ENCODE peak calls at places on chromosomes 4 and X, in four cellular contexts. X, G, P and R are unnamed samples. For H3K27me3, the result is how much of the 10 kb centered on the place peaks cover.

GRCh38 chr4:1062419-1062818 is 50.9 kb downstream of the RNF212 start:
- DNase-seq in X (no peak), G (no peak), P (no peak), R (no peak)

GRCh38 chr4:86221076-86221475 is 138.8 kb downstream of the MAPK10 start:
- DNase-seq in X (no peak), G (no peak), P (no peak), R (no peak)

GRCh38 chr4:73589887-73590801 is 30.1 kb downstream of the RASSF6 start:
- DNase-seq in X (no peak), G (peak), P (no peak), R (no peak)

GRCh38 chr4:138910201-138910913 is 105.2 kb upstream of the NOCT start:
- DNase-seq in X (no peak), G (no peak), P (no peak), R (no peak)

GRCh38 chrX:153692611-153693156 is 5.0 kb downstream of the SLC6A8 start:
- DNase-seq in X (no peak), G (no peak), P (no peak), R (no peak)

GRCh38 chr4:15665738-15666365 is 10.7 kb upstream of the FBXL5 start:
- DNase-seq in X (no peak), G (peak), P (no peak), R (peak)

GRCh38 chrX:151970027-151970426 is 4.4 kb downstream of the GABRE start:
- DNase-seq in X (no peak), G (no peak), P (no peak), R (no peak)

GRCh38 chrX:150871341-150871811 is 27.1 kb downstream of the CD99L2 start:
- DNase-seq in X (peak), G (no peak), P (no peak), R (no peak)

GRCh38 chr4:35975617-35976355 is 268.5 kb downstream of the ARAP2 start:
- DNase-seq in X (no peak), G (no peak), P (no peak), R (no peak)

GRCh38 chrX:13506574-13506973 is 62.8 kb upstream of the EGFL6 start:
- DNase-seq in X (peak), G (peak), P (peak), R (peak)

GRCh38 chr4:157700898-157701694 is 471.7 kb downstream of the GASK1B start:
- DNase-seq in X (no peak), G (no peak), P (no peak), R (no peak)

GRCh38 chr4:54745031-54745770 is 87.4 kb downstream of the KIT start:
- DNase-seq in X (no peak), G (no peak), P (no peak), R (no peak)

GRCh38 chrX:86154586-86154985 is 6.3 kb downstream of the DACH2 start:
- DNase-seq in X (no peak), G (no peak), P (no peak), R (no peak)

GRCh38 chr4:74456056-74456744 is 11.3 kb downstream of the AREG start:
- DNase-seq in X (no peak), G (no peak), P (no peak), R (no peak)

GRCh38 chr4:100317032-100317864 is 127.0 kb upstream of the DDIT4L start:
- DNase-seq in X (no peak), G (no peak), P (no peak), R (no peak)

GRCh38 chr4:53321151-53321987 is 44.5 kb downstream of the SCFD2 start:
- DNase-seq in X (no peak), G (no peak), P (no peak), R (no peak)

GRCh38 chr4:87961993-87962791 is 13.3 kb upstream of the SPP1 start:
- DNase-seq in X (no peak), G (peak), P (no peak), R (no peak)

GRCh38 chr4:112916868-112917267 is 132.6 kb upstream of the ANK2 start:
- DNase-seq in X (no peak), G (no peak), P (no peak), R (no peak)

GRCh38 chrX:14702145-14702544 is 170.7 kb downstream of the FANCB start:
- DNase-seq in X (no peak), G (no peak), P (no peak), R (no peak)

GRCh38 chrX:479273-479981 is 92.7 kb upstream of the PPP2R3B start:
- DNase-seq in X (no peak), G (no peak), P (no peak), R (no peak)
- H3K27me3 ChIP-seq in X (under half), G (under half), P (under half), R (under half)

GRCh38 chr4:98657531-98658286 is 702 bp downstream of the TSPAN5 start:
- DNase-seq in X (peak), G (peak), P (peak), R (no peak)

GRCh38 chr4:98661356-98662054 is 3.1 kb upstream of the TSPAN5 start:
- DNase-seq in X (no peak), G (peak), P (no peak), R (no peak)

GRCh38 chr4:98659741-98660507 is 1.5 kb upstream of the TSPAN5 start:
- DNase-seq in X (no peak), G (peak), P (no peak), R (no peak)

GRCh38 chr4:98658287-98659105 is at the start of gene TSPAN5:
- DNase-seq in X (peak), G (peak), P (peak), R (peak)

DNA sequence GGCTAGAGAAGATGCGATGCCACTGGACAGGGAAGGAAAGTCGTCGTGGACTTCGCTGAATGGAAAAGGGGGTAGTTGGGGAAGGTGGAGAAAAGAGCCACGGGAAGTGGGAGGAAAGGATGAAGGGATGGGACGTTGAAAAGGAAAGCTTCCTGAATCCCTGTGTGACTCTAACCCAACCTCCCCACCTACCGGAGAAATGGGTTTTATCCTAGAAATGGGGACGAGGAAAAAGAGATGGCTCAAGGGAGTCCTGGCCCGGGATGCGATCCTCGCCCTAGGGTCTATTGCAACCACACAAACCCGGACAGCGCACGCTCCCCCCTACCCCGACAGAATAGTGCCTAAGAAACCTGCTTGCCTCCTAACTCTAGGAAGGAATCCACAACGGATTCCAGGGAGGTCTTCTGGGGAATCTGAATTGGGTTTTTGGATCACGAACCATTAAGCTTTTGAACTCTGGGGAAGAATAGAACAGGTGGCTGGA is 738 bp upstream of the TSPAN5 start:
- DNase-seq in X (no peak), G (peak), P (no peak), R (no peak)
- H3K4me3 ChIP-seq in X (peak), G (peak), P (peak), R (peak)

GRCh38 chrX:111779582-111779981 is 96.4 kb upstream of the TRPC5OS start:
- DNase-seq in X (no peak), G (no peak), P (no peak), R (no peak)
- H3K27me3 ChIP-seq in X (under half), G (under half), P (under half), R (under half)

DNA sequence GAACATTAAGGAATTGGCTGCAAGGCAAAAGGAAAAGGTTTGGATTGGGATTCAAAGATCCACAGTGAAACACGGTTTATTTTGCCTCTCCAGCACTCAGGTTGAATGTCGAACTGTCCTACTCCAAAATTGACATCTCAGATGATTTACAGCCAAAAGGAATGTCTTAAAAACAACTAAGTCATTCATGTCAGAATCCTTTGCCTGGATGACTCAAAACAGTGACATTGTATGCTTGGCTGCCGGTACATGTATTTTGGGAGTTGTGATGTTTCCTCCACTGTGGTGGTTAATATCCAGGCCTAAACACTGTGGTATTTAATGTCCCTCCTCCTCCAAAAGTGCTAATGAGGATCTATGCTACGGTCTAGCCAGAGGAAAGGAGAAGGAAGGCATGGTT is 20.8 kb downstream of the PGM2 start:
- DNase-seq in X (no peak), G (no peak), P (no peak), R (no peak)
- H3K4me3 ChIP-seq in X (no peak), G (no peak), P (no peak), R (no peak)

DNA sequence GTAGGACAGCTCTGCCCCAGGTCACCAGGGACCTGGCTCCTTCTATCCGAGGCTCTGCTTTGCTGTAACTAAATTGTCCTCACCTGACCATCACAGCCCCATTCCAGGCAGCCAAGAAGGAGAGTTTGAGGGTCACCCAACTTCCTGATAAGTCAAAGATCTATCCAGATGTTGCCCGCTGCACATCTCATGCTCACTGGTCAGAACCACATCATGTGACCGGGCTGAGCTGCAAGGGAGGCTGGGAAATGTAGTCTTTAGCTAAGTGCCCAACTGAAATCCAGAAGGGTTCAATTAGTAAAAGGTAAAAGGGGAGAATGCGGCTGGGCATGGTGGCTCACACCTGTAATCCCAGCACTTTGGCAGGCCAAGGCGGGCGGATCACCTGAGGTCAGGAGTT is 18.4 kb downstream of the HMX1 start:
- DNase-seq in X (peak), G (no peak), P (no peak), R (no peak)
- H3K27me3 ChIP-seq in X (under half), G (half or more), P (under half), R (half or more)

GRCh38 chr4:183729430-183730328 is 70.6 kb downstream of the TRAPPC11 start:
- DNase-seq in X (no peak), G (peak), P (no peak), R (no peak)

GRCh38 chr4:183728223-183729068 is 69.4 kb downstream of the TRAPPC11 start:
- DNase-seq in X (no peak), G (no peak), P (no peak), R (no peak)

GRCh38 chr4:183729069-183729406 is 69.9 kb downstream of the TRAPPC11 start:
- DNase-seq in X (no peak), G (no peak), P (no peak), R (no peak)

GRCh38 chr4:183723561-183724228 is 64.6 kb downstream of the TRAPPC11 start:
- DNase-seq in X (no peak), G (no peak), P (no peak), R (no peak)

DNA sequence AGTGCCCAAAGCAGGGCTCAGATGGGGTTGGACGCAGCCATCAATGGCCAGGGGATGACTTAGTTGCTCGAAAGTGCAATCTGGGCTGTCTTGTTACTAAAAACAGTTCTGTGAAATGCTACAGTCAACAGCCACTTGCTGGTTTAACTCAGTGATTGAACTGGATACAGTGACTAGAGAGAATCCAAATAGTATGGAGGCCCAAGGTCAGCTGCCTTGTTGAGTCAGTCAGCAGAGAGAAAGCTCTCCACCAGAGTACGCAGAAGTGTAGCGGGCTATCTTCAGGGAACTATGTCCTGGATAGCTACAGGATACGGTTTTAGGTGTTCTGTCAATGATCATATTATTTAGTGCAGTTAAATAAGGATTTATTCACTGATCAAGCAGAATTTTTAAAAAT is 68.4 kb downstream of the TRAPPC11 start:
- DNase-seq in X (no peak), G (no peak), P (no peak), R (no peak)
- H3K4me3 ChIP-seq in X (no peak), G (no peak), P (no peak), R (no peak)

GRCh38 chrX:114930227-114930626 is 87.2 kb downstream of the IL13RA2 start:
- DNase-seq in X (no peak), G (no peak), P (no peak), R (no peak)

GRCh38 chrX:114932550-114932949 is 84.9 kb downstream of the IL13RA2 start:
- DNase-seq in X (no peak), G (no peak), P (no peak), R (no peak)
- H3K27me3 ChIP-seq in X (under half), G (under half), P (under half), R (under half)

GRCh38 chr4:30870513-30870912 is 150.3 kb downstream of the PCDH7 start:
- DNase-seq in X (no peak), G (no peak), P (no peak), R (no peak)

GRCh38 chr4:30879841-30880240 is 159.7 kb downstream of the PCDH7 start:
- DNase-seq in X (no peak), G (no peak), P (no peak), R (no peak)

DNA sequence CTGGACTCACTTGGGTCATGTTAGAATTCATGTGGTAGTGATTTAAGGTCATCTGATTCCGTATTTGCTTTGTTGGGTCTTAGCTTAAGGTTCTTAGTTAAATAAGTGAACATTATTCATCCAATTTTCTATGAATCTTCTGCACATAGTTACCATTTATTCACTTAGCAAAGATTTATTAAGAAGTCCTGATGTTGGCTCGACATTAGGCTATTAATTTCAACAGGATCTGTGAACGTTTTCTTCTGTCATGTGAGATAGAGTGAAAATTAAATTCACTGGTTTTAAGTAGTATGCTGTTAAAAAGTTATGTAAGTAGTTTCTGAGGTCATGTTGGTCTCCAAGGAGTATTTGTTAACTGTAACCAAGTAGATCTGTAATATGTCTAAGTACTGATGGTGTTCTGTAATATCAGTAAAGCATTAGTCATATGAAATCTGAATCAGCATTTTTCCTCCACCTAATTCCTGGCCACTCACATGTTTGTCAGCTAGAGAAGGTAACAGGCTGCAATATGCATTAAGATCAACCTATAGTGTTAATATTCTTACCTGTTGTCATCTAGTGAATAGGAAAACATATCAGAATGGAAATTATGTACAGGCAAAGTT is 155.6 kb downstream of the PCDH7 start:
- DNase-seq in X (no peak), G (no peak), P (no peak), R (no peak)
- H3K4me3 ChIP-seq in X (no peak), G (no peak), P (no peak), R (no peak)

GRCh38 chr4:81473086-81473396 is 1.3 kb upstream of the RASGEF1B start:
- DNase-seq in X (no peak), G (no peak), P (no peak), R (no peak)
- H3K27me3 ChIP-seq in X (under half), G (under half), P (under half), R (under half)

GRCh38 chrX:103535206-103535605 is 15.9 kb upstream of the RAB40A start:
- DNase-seq in X (no peak), G (no peak), P (no peak), R (no peak)

GRCh38 chrX:103536071-103536470 is 16.8 kb upstream of the RAB40A start:
- DNase-seq in X (no peak), G (no peak), P (no peak), R (no peak)

GRCh38 chrX:103531002-103531401 is 11.7 kb upstream of the RAB40A start:
- DNase-seq in X (no peak), G (no peak), P (no peak), R (no peak)

GRCh38 chrX:103530540-103530939 is 11.3 kb upstream of the RAB40A start:
- DNase-seq in X (no peak), G (no peak), P (no peak), R (no peak)

GRCh38 chrX:103533428-103534216 is 14.3 kb upstream of the RAB40A start:
- DNase-seq in X (peak), G (peak), P (peak), R (peak)
- H3K4me3 ChIP-seq in X (no peak), G (no peak), P (peak), R (peak)